ENCODE peak calls at places on chromosomes 12 and 14, in nine cellular contexts. Q is ovary; V is heart left ventricle; E is effector memory CD4-positive, alpha-beta T cell; H is esophagus squamous epithelium; R is heart right ventricle; U is hepatocyte; Z is cardiac muscle cell; C is H1. D is an unnamed sample. For H3K4me1, the result is how much of the 10 kb centered on the place peaks cover.

GRCh38 chr12:120620624-120621023 is 19.8 kb upstream of the CABP1 start:
- DNase-seq in Q (no peak), V (no peak), E (no peak), H (no peak), R (no peak), U (peak), Z (no peak), C (no peak), D (no peak)

GRCh38 chr12:114681149-114681849 is 2.7 kb downstream of the TBX3 start:
- DNase-seq in Q (no peak), V (no peak), E (no peak), H (no peak), R (peak), U (no peak), Z (no peak), C (no peak), D (no peak)

GRCh38 chr14:93036652-93037341 is 78.9 kb downstream of the ITPK1 start:
- DNase-seq in Q (peak), V (no peak), E (no peak), H (no peak), R (no peak), U (no peak), Z (no peak), C (no peak), D (no peak)

GRCh38 chr12:47394070-47394469 is 311.8 kb downstream of the RPAP3 start:
- DNase-seq in Q (no peak), V (no peak), E (no peak), H (no peak), R (no peak), U (no peak), Z (no peak), C (no peak), D (no peak)

GRCh38 chr14:106620368-106620767 is 1094.0 kb downstream of the TMEM121 start:
- DNase-seq in Q (no peak), V (no peak), E (no peak), H (no peak), R (no peak), U (no peak), Z (no peak), C (no peak), D (no peak)

GRCh38 chr14:77612011-77612620 is 4.3 kb downstream of the SPTLC2 start:
- DNase-seq in Q (no peak), V (no peak), E (no peak), H (no peak), R (no peak), U (no peak), Z (no peak), C (no peak), D (no peak)

GRCh38 chr12:88310069-88310468 is 168.0 kb downstream of the TMTC3 start:
- DNase-seq in Q (no peak), V (peak), E (no peak), H (no peak), R (peak), U (no peak), Z (peak), C (no peak), D (no peak)

GRCh38 chr14:61304678-61305077 is 16.7 kb upstream of the PRKCH start:
- DNase-seq in Q (no peak), V (no peak), E (no peak), H (no peak), R (no peak), U (no peak), Z (no peak), C (no peak), D (no peak)

GRCh38 chr14:45838597-45838996 is 585.6 kb upstream of the MIS18BP1 start:
- DNase-seq in Q (no peak), V (no peak), E (no peak), H (no peak), R (no peak), U (peak), Z (peak), C (no peak), D (no peak)

GRCh38 chr14:60965402-60965801 is 15.5 kb downstream of the TRMT5 start:
- DNase-seq in Q (no peak), V (no peak), E (no peak), H (no peak), R (no peak), U (peak), Z (no peak), C (no peak), D (no peak)

GRCh38 chr12:101305226-101305779 is 25.4 kb downstream of the UTP20 start:
- DNase-seq in Q (no peak), V (no peak), E (no peak), H (no peak), R (no peak), U (no peak), Z (no peak), C (no peak), D (no peak)

GRCh38 chr12:12807970-12808702 is 5.0 kb upstream of the DDX47 start:
- DNase-seq in Q (no peak), V (peak), E (peak), H (peak), R (peak), U (no peak), Z (no peak), C (no peak), D (peak)

GRCh38 chr12:89162704-89163261 is 189.5 kb downstream of the DUSP6 start:
- DNase-seq in Q (peak), V (peak), E (no peak), H (peak), R (peak), U (peak), Z (no peak), C (no peak), D (peak)

GRCh38 chr14:85599939-85600338 is 70.0 kb downstream of the FLRT2 start:
- DNase-seq in Q (no peak), V (no peak), E (no peak), H (no peak), R (no peak), U (peak), Z (no peak), C (no peak), D (no peak)

GRCh38 chr14:31879661-31880348 is 197.3 kb upstream of the ARHGAP5 start:
- DNase-seq in Q (no peak), V (no peak), E (no peak), H (no peak), R (no peak), U (no peak), Z (no peak), C (no peak), D (no peak)

GRCh38 chr14:50055461-50056228 is 60.7 kb downstream of the VCPKMT start:
- DNase-seq in Q (no peak), V (peak), E (no peak), H (no peak), R (no peak), U (no peak), Z (no peak), C (no peak), D (no peak)

GRCh38 chr12:27682534-27682933 is 13.7 kb upstream of the REP15 start:
- DNase-seq in Q (no peak), V (no peak), E (no peak), H (no peak), R (no peak), U (no peak), Z (no peak), C (no peak), D (no peak)

GRCh38 chr14:71135911-71136310 is 228.7 kb downstream of the PCNX1 start:
- DNase-seq in Q (no peak), V (no peak), E (no peak), H (no peak), R (no peak), U (no peak), Z (no peak), C (peak), D (no peak)

GRCh38 chr12:106960443-106960842 is 4.7 kb downstream of the TMEM263 start:
- DNase-seq in Q (no peak), V (no peak), E (no peak), H (no peak), R (no peak), U (no peak), Z (no peak), C (no peak), D (no peak)

GRCh38 chr12:93318720-93319522 is 58.8 kb upstream of the NUDT4 start:
- DNase-seq in Q (no peak), V (no peak), E (no peak), H (no peak), R (no peak), U (no peak), Z (no peak), C (no peak), D (no peak)

GRCh38 chr14:93082576-93083001 is 33.1 kb downstream of the ITPK1 start:
- DNase-seq in Q (no peak), V (peak), E (no peak), H (no peak), R (no peak), U (no peak), Z (no peak), C (no peak), D (no peak)

GRCh38 chr12:12201274-12201758 is 65.5 kb downstream of the LRP6 start:
- DNase-seq in Q (no peak), V (no peak), E (no peak), H (no peak), R (peak), U (no peak), Z (peak), C (no peak), D (no peak)

GRCh38 chr12:105204916-105205315 is 31.1 kb downstream of the APPL2 start:
- DNase-seq in Q (no peak), V (no peak), E (no peak), H (no peak), R (no peak), U (peak), Z (no peak), C (no peak), D (no peak)

GRCh38 chr14:23865502-23865901 is 88.1 kb upstream of the DHRS4 start:
- DNase-seq in Q (no peak), V (no peak), E (no peak), H (no peak), R (no peak), U (no peak), Z (no peak), C (no peak), D (no peak)

GRCh38 chr12:100858658-100859057 is 64.1 kb downstream of the ANO4 start:
- DNase-seq in Q (no peak), V (no peak), E (no peak), H (no peak), R (no peak), U (no peak), Z (no peak), C (no peak), D (no peak)

GRCh38 chr12:3241621-3242020 is 164.4 kb downstream of the TSPAN9 start:
- DNase-seq in Q (no peak), V (peak), E (no peak), H (no peak), R (peak), U (peak), Z (no peak), C (no peak), D (peak)

GRCh38 chr14:103108749-103109207 is 14.3 kb downstream of the EXOC3L4 start:
- DNase-seq in Q (no peak), V (no peak), E (no peak), H (no peak), R (no peak), U (no peak), Z (no peak), C (no peak), D (no peak)

GRCh38 chr14:62002636-62003035 is 240.4 kb downstream of the SNAPC1 start:
- DNase-seq in Q (no peak), V (no peak), E (no peak), H (no peak), R (no peak), U (no peak), Z (no peak), C (no peak), D (no peak)

GRCh38 chr12:117836999-117837736 is 131.6 kb downstream of the KSR2 start:
- DNase-seq in Q (peak), V (peak), E (peak), H (no peak), R (peak), U (peak), Z (peak), C (peak), D (peak)

GRCh38 chr14:94769413-94770250 is at the start of gene GSC:
- DNase-seq in Q (peak), V (peak), E (no peak), H (no peak), R (peak), U (peak), Z (peak), C (peak), D (peak)

GRCh38 chr12:27772328-27773049 is 7.5 kb upstream of the KLHL42 start:
- DNase-seq in Q (no peak), V (no peak), E (no peak), H (no peak), R (no peak), U (no peak), Z (no peak), C (no peak), D (no peak)

GRCh38 chr12:123720141-123720814 is 8.1 kb downstream of the ATP6V0A2 start:
- DNase-seq in Q (no peak), V (no peak), E (no peak), H (no peak), R (no peak), U (no peak), Z (no peak), C (no peak), D (no peak)

GRCh38 chr12:49233842-49234526 is 30.9 kb upstream of the TUBA1C start:
- DNase-seq in Q (peak), V (peak), E (no peak), H (peak), R (peak), U (no peak), Z (no peak), C (no peak), D (peak)

GRCh38 chr14:24110060-24110459 is 4.5 kb upstream of the DCAF11 start:
- DNase-seq in Q (no peak), V (no peak), E (no peak), H (no peak), R (no peak), U (no peak), Z (no peak), C (no peak), D (no peak)

GRCh38 chr12:121795029-121795977 is 1.8 kb upstream of the RHOF start:
- DNase-seq in Q (peak), V (peak), E (peak), H (no peak), R (peak), U (peak), Z (peak), C (peak), D (peak)

GRCh38 chr14:68946423-68946822 is 32.7 kb downstream of the ACTN1 start:
- DNase-seq in Q (no peak), V (peak), E (no peak), H (no peak), R (no peak), U (no peak), Z (no peak), C (no peak), D (no peak)
- H3K4me1 ChIP-seq in Q (under half), V (half or more), E (under half), H (half or more), R (half or more), U (half or more), Z (under half), C (under half), D (half or more)

GRCh38 chr12:72285861-72286260 is 13.7 kb downstream of the TRHDE start:
- DNase-seq in Q (no peak), V (no peak), E (no peak), H (no peak), R (no peak), U (no peak), Z (no peak), C (no peak), D (no peak)

GRCh38 chr12:72288436-72288835 is 16.3 kb downstream of the TRHDE start:
- DNase-seq in Q (no peak), V (no peak), E (no peak), H (no peak), R (no peak), U (no peak), Z (no peak), C (no peak), D (no peak)

GRCh38 chr12:72288911-72289310 is 16.7 kb downstream of the TRHDE start:
- DNase-seq in Q (no peak), V (no peak), E (no peak), H (no peak), R (no peak), U (no peak), Z (no peak), C (no peak), D (no peak)

GRCh38 chr12:72289633-72290032 is 17.5 kb downstream of the TRHDE start:
- DNase-seq in Q (no peak), V (no peak), E (no peak), H (no peak), R (no peak), U (no peak), Z (no peak), C (no peak), D (no peak)

DNA sequence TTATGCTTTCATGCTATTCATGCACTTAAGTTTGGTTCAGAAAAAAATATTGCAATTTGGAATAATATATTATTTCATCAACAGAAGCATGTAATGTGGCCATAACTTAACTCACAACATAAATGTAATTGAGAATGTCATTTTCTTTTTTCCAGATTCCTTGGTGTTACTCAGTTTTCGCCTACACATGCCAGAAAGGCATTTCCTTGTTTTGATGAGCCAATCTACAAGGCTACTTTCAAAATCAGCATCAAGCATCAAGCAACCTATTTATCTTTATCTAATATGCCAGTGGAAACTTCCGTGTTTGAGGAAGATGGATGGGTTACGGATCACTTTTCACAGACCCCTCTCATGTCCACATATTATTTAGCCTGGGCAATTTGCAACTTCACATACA is 14.4 kb downstream of the TRHDE start:
- DNase-seq in Q (no peak), V (no peak), E (no peak), H (no peak), R (no peak), U (no peak), Z (no peak), C (no peak), D (no peak)
- H3K4me3 ChIP-seq in Q (no peak), V (no peak), E (no peak), H (no peak), R (no peak), U (no peak), Z (no peak), C (no peak), D (no peak)

DNA sequence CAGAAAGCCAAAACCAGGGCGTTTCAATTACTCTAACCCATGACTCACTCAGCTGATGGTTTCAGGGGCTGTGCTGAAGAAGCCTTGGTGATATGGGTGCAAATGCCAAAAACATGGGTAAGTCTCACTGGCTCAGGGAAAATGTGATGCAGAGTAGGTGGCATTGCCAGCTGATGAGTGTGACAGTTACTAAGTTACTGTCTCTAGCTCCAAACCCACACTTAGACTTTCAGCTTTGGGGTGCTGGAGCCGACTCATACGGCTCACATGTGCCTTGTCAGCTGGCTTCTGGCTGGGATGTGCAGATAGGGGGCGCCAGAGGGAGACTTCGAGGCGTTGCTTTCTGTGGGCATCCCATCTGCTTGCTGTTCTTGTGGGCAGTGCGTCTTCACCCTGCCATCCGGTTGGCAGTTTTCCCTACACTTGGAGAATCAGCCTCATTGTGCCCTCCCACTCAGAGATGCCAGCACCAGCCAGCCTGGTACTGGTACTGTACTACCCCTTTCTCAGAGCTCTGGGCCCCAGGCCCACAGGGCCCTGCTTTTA is 11.1 kb upstream of the KRT7 start:
- DNase-seq in Q (peak), V (peak), E (no peak), H (no peak), R (no peak), U (peak), Z (peak), C (peak), D (peak)
- H3K4me1 ChIP-seq in Q (under half), V (under half), E (under half), H (under half), R (under half), U (under half), Z (under half), C (under half), D (under half)

GRCh38 chr14:73753043-73753886 is 39.1 kb upstream of the PNMA1 start:
- DNase-seq in Q (peak), V (peak), E (peak), H (no peak), R (peak), U (peak), Z (peak), C (no peak), D (peak)
- H3K4me3 ChIP-seq in Q (no peak), V (peak), E (peak), H (peak), R (no peak), U (no peak), Z (no peak), C (no peak), D (peak)

GRCh38 chr12:95201056-95201670 is 16.1 kb downstream of the FGD6 start:
- DNase-seq in Q (no peak), V (no peak), E (no peak), H (no peak), R (no peak), U (no peak), Z (no peak), C (no peak), D (no peak)

GRCh38 chr12:95197636-95198035 is 19.6 kb downstream of the FGD6 start:
- DNase-seq in Q (no peak), V (no peak), E (no peak), H (no peak), R (no peak), U (no peak), Z (no peak), C (no peak), D (no peak)

GRCh38 chr12:95200128-95200973 is 16.9 kb downstream of the FGD6 start:
- DNase-seq in Q (no peak), V (no peak), E (no peak), H (no peak), R (no peak), U (no peak), Z (no peak), C (no peak), D (no peak)

GRCh38 chr12:95195122-95195521 is 22.1 kb downstream of the FGD6 start:
- DNase-seq in Q (no peak), V (no peak), E (no peak), H (no peak), R (no peak), U (no peak), Z (no peak), C (no peak), D (no peak)

GRCh38 chr12:95198914-95199313 is 18.4 kb downstream of the FGD6 start:
- DNase-seq in Q (no peak), V (no peak), E (no peak), H (no peak), R (no peak), U (no peak), Z (no peak), C (no peak), D (no peak)
- H3K4me1 ChIP-seq in Q (under half), V (under half), E (under half), H (half or more), R (under half), U (under half), Z (under half), C (under half), D (under half)